ENCODE peak calls at places on chromosomes 4 and X, in eight cellular contexts. Q, D, W, M, E, J, N and O are unnamed samples.
A peak's percentile ranks its signal among the peaks of the same experiment; 100 is the strongest.

GRCh38 chrX:115491766-115492165 is 69.2 kb upstream of the PLS3 start:
- DNase-seq in D (no peak), M (no peak), Q (no peak), J (no peak), W (no peak), N (no peak), E (no peak), O (no peak)

GRCh38 chr4:163565228-163566040 is 70.9 kb downstream of the TMA16 start:
- DNase-seq in E (no peak), Q (no peak), M (no peak), W (no peak), D (no peak), J (no peak), N (no peak), O (no peak)

GRCh38 chrX:40266490-40267333 is 169.0 kb upstream of the BCOR start:
- DNase-seq in D (no peak), Q (peak; percentile 73), M (no peak), W (peak; percentile 73), J (peak; percentile 65), N (no peak), E (peak; percentile 69), O (peak; percentile 26)

GRCh38 chr4:82680834-82681233 is 117.8 kb downstream of the SCD5 start:
- DNase-seq in M (no peak), E (no peak), Q (no peak), J (no peak), N (no peak), D (no peak), W (no peak), O (no peak)

GRCh38 chr4:43782391-43782790 is 666.2 kb downstream of the KCTD8 start:
- DNase-seq in D (no peak), Q (no peak), J (no peak), M (no peak), N (no peak), E (no peak), W (no peak), O (no peak)

GRCh38 chr4:26317766-26318165 is 3.0 kb upstream of the RBPJ start:
- DNase-seq in W (no peak), J (no peak), D (no peak), Q (no peak), N (no peak), M (no peak), E (no peak), O (no peak)

GRCh38 chr4:78441786-78442185 is 109.8 kb upstream of the ANXA3 start:
- DNase-seq in M (no peak), N (no peak), Q (no peak), W (no peak), E (no peak), D (no peak), J (no peak), O (no peak)

GRCh38 chr4:172344266-172344772 is 531.1 kb downstream of the GALNTL6 start:
- DNase-seq in D (no peak), J (no peak), M (no peak), N (no peak), W (no peak), E (no peak), Q (no peak), O (no peak)

GRCh38 chr4:81913427-81913878 is 441.7 kb upstream of the RASGEF1B start:
- DNase-seq in D (no peak), W (no peak), Q (peak; percentile 51), J (no peak), E (peak; percentile 63), M (no peak), N (no peak), O (no peak)

GRCh38 chr4:151921371-151921770 is 160.6 kb upstream of the GATB start:
- DNase-seq in W (no peak), M (no peak), D (no peak), N (no peak), E (no peak), Q (no peak), J (no peak), O (no peak)

GRCh38 chr4:158778065-158778711 is 9.4 kb downstream of the FNIP2 start:
- DNase-seq in E (no peak), Q (no peak), M (no peak), J (no peak), N (no peak), W (no peak), D (no peak), O (no peak)

DNA sequence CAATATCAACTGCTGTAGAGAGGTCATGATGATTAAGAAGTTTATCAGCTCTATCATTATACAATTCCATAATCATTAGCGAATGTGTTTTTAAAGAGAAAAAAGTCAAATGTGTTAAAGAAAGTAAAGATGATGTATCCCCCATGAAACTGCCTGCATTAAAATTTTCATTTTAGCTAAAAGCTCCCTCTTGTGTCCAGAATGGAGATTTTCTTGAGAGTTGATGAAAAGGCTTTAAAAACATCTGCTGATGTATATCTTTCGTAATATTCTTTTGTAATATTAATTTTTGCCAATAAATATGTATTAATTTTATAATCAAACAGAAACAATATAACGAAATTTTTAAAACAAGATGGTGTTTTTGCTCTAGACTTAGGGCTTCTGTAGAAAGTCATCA is 52.1 kb upstream of the LHFPL1 start:
- DNase-seq in D (no peak), W (no peak), M (no peak), Q (no peak), E (no peak), N (no peak), J (no peak), O (no peak)
- TF ChIP-seq CTCF in D (peak; percentile 4), W (no peak), M (peak; percentile 30), Q (no peak), E (peak; percentile 62), N (peak; percentile 31), J (peak; percentile 13), O (peak; percentile 21)

DNA sequence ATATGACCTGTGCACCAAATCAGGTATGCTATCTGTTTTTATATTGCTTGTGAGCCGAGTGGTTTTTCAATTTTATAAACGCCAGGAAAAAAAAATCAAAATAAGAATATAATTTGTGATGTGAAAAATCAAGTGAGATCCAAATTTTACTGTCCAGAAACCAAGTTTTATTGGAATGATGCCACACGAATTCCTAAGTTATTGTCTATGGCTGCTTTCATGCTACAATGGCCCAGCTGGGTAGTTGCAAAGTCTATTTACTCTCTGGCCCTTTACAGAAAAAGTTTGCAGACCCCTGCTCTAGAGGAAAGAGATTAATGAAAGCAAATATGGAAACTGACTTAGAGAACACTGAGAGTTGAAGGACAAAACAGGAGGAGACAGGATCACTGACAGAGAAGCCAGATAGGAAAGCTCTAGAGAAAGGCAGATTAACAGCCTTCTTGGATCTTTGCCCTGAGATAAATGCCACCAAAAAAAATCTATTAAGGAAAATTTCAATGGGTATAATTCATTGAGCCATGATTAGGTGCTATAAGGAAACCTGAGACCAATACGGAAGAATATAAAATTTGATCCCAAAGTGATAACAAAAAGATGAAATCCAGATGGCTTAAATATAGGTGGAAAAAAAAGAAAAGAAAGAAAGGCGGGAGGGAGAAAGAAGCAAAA is 29.8 kb downstream of the PRSS12 start:
- DNase-seq in M (no peak), N (no peak), W (no peak), Q (no peak), E (no peak), J (no peak), D (no peak), O (no peak)
- TF ChIP-seq CTCF in M (no peak), N (no peak), W (no peak), Q (no peak), E (no peak), J (no peak), D (no peak), O (no peak)

GRCh38 chr4:14837860-14838259 is 164.4 kb upstream of the CPEB2 start:
- DNase-seq in D (no peak), M (no peak), W (no peak), J (no peak), N (no peak), E (no peak), Q (no peak), O (no peak)
- TF ChIP-seq CTCF in D (peak; percentile 2), M (peak; percentile 10), W (no peak), J (no peak), N (no peak), E (no peak), Q (no peak), O (no peak)

DNA sequence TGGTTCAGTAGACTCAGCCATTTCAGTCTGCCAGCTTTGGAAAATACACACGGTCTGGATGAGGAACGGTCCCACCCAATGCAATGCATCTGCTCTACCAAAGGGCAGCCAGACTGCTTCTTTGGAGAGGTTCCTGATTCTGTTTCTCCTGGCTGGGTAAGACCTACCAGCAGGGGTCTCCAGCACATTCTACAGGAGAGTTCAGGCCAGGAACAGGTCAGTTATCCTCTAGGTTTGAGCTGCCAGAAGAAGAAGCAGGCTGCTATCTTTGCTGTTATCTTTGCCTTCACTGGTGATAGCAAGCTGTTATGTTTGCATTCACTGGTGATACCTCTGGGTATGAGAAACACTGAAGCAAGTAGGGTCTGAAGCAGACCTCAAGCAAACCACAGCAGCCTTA is 45.5 kb upstream of the PBDC1 start:
- DNase-seq in D (no peak), Q (no peak), J (no peak), W (no peak), E (no peak), M (no peak), N (no peak), O (no peak)
- TF ChIP-seq CTCF in D (no peak), Q (no peak), J (no peak), W (no peak), E (no peak), M (no peak), N (no peak), O (no peak)

GRCh38 chr4:3305610-3306371 is 13.0 kb downstream of the RGS12 start:
- DNase-seq in Q (no peak), W (no peak), M (no peak), E (no peak), J (no peak), D (no peak), N (no peak), O (no peak)

GRCh38 chr4:3307891-3308575 is 15.2 kb downstream of the RGS12 start:
- DNase-seq in E (no peak), M (no peak), Q (no peak), D (no peak), N (no peak), J (no peak), W (no peak), O (no peak)

GRCh38 chr4:3307486-3307885 is 14.7 kb downstream of the RGS12 start:
- DNase-seq in Q (no peak), D (no peak), W (no peak), N (no peak), J (no peak), M (no peak), E (no peak), O (no peak)

GRCh38 chr4:3306465-3306864 is 13.6 kb downstream of the RGS12 start:
- DNase-seq in M (no peak), Q (no peak), J (no peak), N (no peak), E (no peak), W (no peak), D (no peak), O (no peak)

GRCh38 chr4:3307060-3307459 is 14.2 kb downstream of the RGS12 start:
- DNase-seq in J (no peak), N (no peak), E (no peak), M (no peak), W (no peak), D (no peak), Q (no peak), O (no peak)
- TF ChIP-seq CTCF in J (no peak), N (no peak), E (no peak), M (no peak), W (no peak), D (no peak), Q (no peak), O (no peak)

DNA sequence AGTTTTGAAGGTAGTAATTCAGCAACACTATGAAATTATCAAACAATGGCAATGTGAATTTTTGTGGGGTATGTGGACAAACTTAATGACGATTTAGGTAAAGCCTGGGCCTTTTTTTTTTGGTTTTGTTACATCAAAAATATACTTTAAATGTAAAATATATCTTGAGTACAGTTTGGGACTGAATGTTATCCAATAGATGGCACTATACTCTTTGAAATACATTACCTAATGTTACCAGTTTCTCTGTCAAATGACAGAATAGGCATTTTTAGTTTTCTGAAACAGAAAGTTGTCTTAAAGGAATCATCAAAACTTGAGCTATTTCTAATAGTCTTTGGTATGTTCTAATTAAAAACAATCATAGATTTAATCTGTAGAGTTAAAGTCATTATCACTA is 1651.9 kb downstream of the C4orf33 start:
- DNase-seq in J (no peak), E (no peak), Q (no peak), W (no peak), N (no peak), M (no peak), D (no peak), O (no peak)
- TF ChIP-seq CTCF in J (no peak), E (peak; percentile 59), Q (peak; percentile 13), W (no peak), N (peak; percentile 18), M (no peak), D (no peak), O (no peak)